ENCODE peak calls at places on chromosomes 11 and 22, in four cellular contexts. One of them, this sample, is unnamed.

GRCh38 chr11:62439785-62440602 is 21.2 kb downstream of the SCGB1A1 start:
- DNase-seq in putamen: peak
- DNase-seq in activated CD8-positive, alpha-beta T cell treated with anti-CD3 and anti-CD28 coated beads, Interleukin-2, amount 10 ng/mL, durations not matched to agents 7 days and 5 days: no peak
- DNase-seq in T follicular helper cell: no peak
- DNase-seq in this sample: peak

GRCh38 chr11:112963368-112963955 is 2.2 kb downstream of the NCAM1 start:
- DNase-seq in activated CD8-positive, alpha-beta T cell treated with anti-CD3 and anti-CD28 coated beads, Interleukin-2, amount 10 ng/mL, durations not matched to agents 7 days and 5 days: no peak
- DNase-seq in putamen: no peak
- DNase-seq in T follicular helper cell: no peak
- DNase-seq in this sample: no peak

GRCh38 chr11:125441648-125442410 is 54.2 kb downstream of the FEZ1 start:
- DNase-seq in putamen: peak
- DNase-seq in activated CD8-positive, alpha-beta T cell treated with anti-CD3 and anti-CD28 coated beads, Interleukin-2, amount 10 ng/mL, durations not matched to agents 7 days and 5 days: no peak
- DNase-seq in T follicular helper cell: no peak
- DNase-seq in this sample: no peak

GRCh38 chr11:44823006-44823405 is 96.2 kb downstream of the TSPAN18 start:
- DNase-seq in activated CD8-positive, alpha-beta T cell treated with anti-CD3 and anti-CD28 coated beads, Interleukin-2, amount 10 ng/mL, durations not matched to agents 7 days and 5 days: no peak
- DNase-seq in T follicular helper cell: no peak
- DNase-seq in putamen: no peak
- DNase-seq in this sample: no peak

GRCh38 chr11:63643205-63643604 is 28.0 kb downstream of the ATL3 start:
- DNase-seq in T follicular helper cell: no peak
- DNase-seq in activated CD8-positive, alpha-beta T cell treated with anti-CD3 and anti-CD28 coated beads, Interleukin-2, amount 10 ng/mL, durations not matched to agents 7 days and 5 days: no peak
- DNase-seq in putamen: no peak
- DNase-seq in this sample: no peak

GRCh38 chr11:7451520-7451919 is 33.8 kb upstream of the OLFML1 start:
- DNase-seq in T follicular helper cell: no peak
- DNase-seq in putamen: no peak
- DNase-seq in activated CD8-positive, alpha-beta T cell treated with anti-CD3 and anti-CD28 coated beads, Interleukin-2, amount 10 ng/mL, durations not matched to agents 7 days and 5 days: no peak
- DNase-seq in this sample: no peak

GRCh38 chr11:11057472-11057854 is 199.6 kb upstream of the ZBED5 start:
- DNase-seq in T follicular helper cell: no peak
- DNase-seq in putamen: no peak
- DNase-seq in activated CD8-positive, alpha-beta T cell treated with anti-CD3 and anti-CD28 coated beads, Interleukin-2, amount 10 ng/mL, durations not matched to agents 7 days and 5 days: no peak
- DNase-seq in this sample: no peak

GRCh38 chr11:119835804-119836203 is 106.8 kb upstream of the NECTIN1 start:
- DNase-seq in activated CD8-positive, alpha-beta T cell treated with anti-CD3 and anti-CD28 coated beads, Interleukin-2, amount 10 ng/mL, durations not matched to agents 7 days and 5 days: no peak
- DNase-seq in putamen: no peak
- DNase-seq in T follicular helper cell: no peak
- DNase-seq in this sample: no peak

GRCh38 chr11:102705626-102706025 is at the start of gene MMP27:
- DNase-seq in putamen: no peak
- DNase-seq in activated CD8-positive, alpha-beta T cell treated with anti-CD3 and anti-CD28 coated beads, Interleukin-2, amount 10 ng/mL, durations not matched to agents 7 days and 5 days: no peak
- DNase-seq in T follicular helper cell: no peak
- DNase-seq in this sample: no peak

GRCh38 chr11:108223449-108224149 is 732 bp downstream of the ATM start:
- DNase-seq in T follicular helper cell: no peak
- DNase-seq in activated CD8-positive, alpha-beta T cell treated with anti-CD3 and anti-CD28 coated beads, Interleukin-2, amount 10 ng/mL, durations not matched to agents 7 days and 5 days: peak
- DNase-seq in putamen: no peak
- DNase-seq in this sample: peak

GRCh38 chr22:35839811-35840739 is 122.4 kb downstream of the APOL5 start:
- DNase-seq in activated CD8-positive, alpha-beta T cell treated with anti-CD3 and anti-CD28 coated beads, Interleukin-2, amount 10 ng/mL, durations not matched to agents 7 days and 5 days: no peak
- DNase-seq in T follicular helper cell: no peak
- DNase-seq in putamen: peak
- DNase-seq in this sample: no peak

GRCh38 chr11:8871283-8871775 is 39.7 kb upstream of the AKIP1 start:
- DNase-seq in T follicular helper cell: no peak
- DNase-seq in putamen: peak
- DNase-seq in activated CD8-positive, alpha-beta T cell treated with anti-CD3 and anti-CD28 coated beads, Interleukin-2, amount 10 ng/mL, durations not matched to agents 7 days and 5 days: no peak
- DNase-seq in this sample: no peak

GRCh38 chr11:76524919-76525318 is 80.1 kb downstream of the EMSY start:
- DNase-seq in activated CD8-positive, alpha-beta T cell treated with anti-CD3 and anti-CD28 coated beads, Interleukin-2, amount 10 ng/mL, durations not matched to agents 7 days and 5 days: no peak
- DNase-seq in putamen: no peak
- DNase-seq in T follicular helper cell: no peak
- DNase-seq in this sample: no peak

GRCh38 chr11:13008625-13009475 is at the start of gene RASSF10:
- DNase-seq in putamen: peak
- DNase-seq in T follicular helper cell: no peak
- DNase-seq in activated CD8-positive, alpha-beta T cell treated with anti-CD3 and anti-CD28 coated beads, Interleukin-2, amount 10 ng/mL, durations not matched to agents 7 days and 5 days: peak
- DNase-seq in this sample: no peak

GRCh38 chr11:92826136-92826535 is 143.3 kb upstream of the MTNR1B start:
- DNase-seq in T follicular helper cell: no peak
- DNase-seq in activated CD8-positive, alpha-beta T cell treated with anti-CD3 and anti-CD28 coated beads, Interleukin-2, amount 10 ng/mL, durations not matched to agents 7 days and 5 days: no peak
- DNase-seq in putamen: no peak
- DNase-seq in this sample: no peak

GRCh38 chr11:7515544-7515943 is 1.7 kb downstream of the PPFIBP2 start:
- DNase-seq in T follicular helper cell: no peak
- DNase-seq in putamen: no peak
- DNase-seq in activated CD8-positive, alpha-beta T cell treated with anti-CD3 and anti-CD28 coated beads, Interleukin-2, amount 10 ng/mL, durations not matched to agents 7 days and 5 days: no peak
- DNase-seq in this sample: no peak

GRCh38 chr11:122071680-122072321 is 44.2 kb downstream of the BLID start:
- DNase-seq in T follicular helper cell: no peak
- DNase-seq in putamen: no peak
- DNase-seq in activated CD8-positive, alpha-beta T cell treated with anti-CD3 and anti-CD28 coated beads, Interleukin-2, amount 10 ng/mL, durations not matched to agents 7 days and 5 days: no peak
- DNase-seq in this sample: no peak

GRCh38 chr22:19942886-19943664 is 1.5 kb upstream of the TXNRD2 start:
- DNase-seq in activated CD8-positive, alpha-beta T cell treated with anti-CD3 and anti-CD28 coated beads, Interleukin-2, amount 10 ng/mL, durations not matched to agents 7 days and 5 days: no peak
- DNase-seq in putamen: no peak
- DNase-seq in T follicular helper cell: no peak
- DNase-seq in this sample: peak

GRCh38 chr22:25403752-25404471 is 160.6 kb upstream of the GRK3 start:
- DNase-seq in T follicular helper cell: no peak
- DNase-seq in putamen: no peak
- DNase-seq in activated CD8-positive, alpha-beta T cell treated with anti-CD3 and anti-CD28 coated beads, Interleukin-2, amount 10 ng/mL, durations not matched to agents 7 days and 5 days: no peak
- DNase-seq in this sample: peak

GRCh38 chr11:119339581-119340334 is 925 bp downstream of the C1QTNF5 start:
- DNase-seq in putamen: peak
- DNase-seq in activated CD8-positive, alpha-beta T cell treated with anti-CD3 and anti-CD28 coated beads, Interleukin-2, amount 10 ng/mL, durations not matched to agents 7 days and 5 days: peak
- DNase-seq in T follicular helper cell: no peak
- DNase-seq in this sample: no peak

GRCh38 chr11:102614485-102614884 is 10.6 kb downstream of the MMP20 start:
- DNase-seq in T follicular helper cell: no peak
- DNase-seq in putamen: no peak
- DNase-seq in activated CD8-positive, alpha-beta T cell treated with anti-CD3 and anti-CD28 coated beads, Interleukin-2, amount 10 ng/mL, durations not matched to agents 7 days and 5 days: no peak
- DNase-seq in this sample: no peak

GRCh38 chr11:75069473-75069872 is 27.2 kb downstream of the OR2AT4 start:
- DNase-seq in activated CD8-positive, alpha-beta T cell treated with anti-CD3 and anti-CD28 coated beads, Interleukin-2, amount 10 ng/mL, durations not matched to agents 7 days and 5 days: no peak
- DNase-seq in T follicular helper cell: no peak
- DNase-seq in putamen: no peak
- DNase-seq in this sample: no peak

GRCh38 chr22:45083659-45084305 is 74.0 kb upstream of the PHF21B start:
- DNase-seq in putamen: peak
- DNase-seq in T follicular helper cell: no peak
- DNase-seq in activated CD8-positive, alpha-beta T cell treated with anti-CD3 and anti-CD28 coated beads, Interleukin-2, amount 10 ng/mL, durations not matched to agents 7 days and 5 days: no peak
- DNase-seq in this sample: no peak